ENCODE peak calls at places on chromosomes 11 and 22, in five cellular contexts. Y, S, R, L and T are unnamed samples.

GRCh38 chr22:45197606-45198462 is 34.1 kb downstream of the NUP50 start:
- DNase-seq in Y (no peak), S (no peak), R (no peak), L (no peak), T (no peak)

GRCh38 chr11:16985297-16985696 is 28.9 kb downstream of the PLEKHA7 start:
- DNase-seq in Y (no peak), S (no peak), R (no peak), L (no peak), T (no peak)

GRCh38 chr11:69939551-69940245 is 120.5 kb upstream of the FGF3 start:
- DNase-seq in Y (no peak), S (peak; percentile 68), R (peak; percentile 8), L (no peak), T (no peak)

GRCh38 chr11:70078796-70079616 is 889 bp downstream of the ANO1 start:
- DNase-seq in Y (no peak), S (no peak), R (no peak), L (no peak), T (no peak)

GRCh38 chr11:63553759-63554158 is 9.4 kb downstream of the PLAAT2 start:
- DNase-seq in Y (peak; percentile 87), S (no peak), R (no peak), L (no peak), T (peak; percentile 88)

GRCh38 chr11:112310414-112310813 is 49.8 kb upstream of the PLET1 start:
- DNase-seq in Y (no peak), S (no peak), R (no peak), L (no peak), T (no peak)

GRCh38 chr11:17197431-17197898 is 10.3 kb downstream of the PIK3C2A start:
- DNase-seq in Y (no peak), S (no peak), R (peak; percentile 17), L (peak; percentile 36), T (no peak)

GRCh38 chr11:45795379-45795778 is 9.6 kb upstream of the SLC35C1 start:
- DNase-seq in Y (no peak), S (no peak), R (no peak), L (no peak), T (no peak)

GRCh38 chr11:47177229-47177845 is 658 bp upstream of the ARFGAP2 start:
- DNase-seq in Y (peak; percentile 89), S (no peak), R (peak; percentile 74), L (peak; percentile 92), T (peak; percentile 85)

GRCh38 chr11:11510939-11511338 is 110.9 kb downstream of the GALNT18 start:
- DNase-seq in Y (no peak), S (no peak), R (peak; percentile 41), L (no peak), T (no peak)

GRCh38 chr22:35292786-35293185 is 6.9 kb upstream of the TOM1 start:
- DNase-seq in Y (no peak), S (no peak), R (no peak), L (no peak), T (no peak)

GRCh38 chr22:23212061-23213030 is 32.0 kb downstream of the BCR start:
- DNase-seq in Y (no peak), S (no peak), R (no peak), L (no peak), T (no peak)

GRCh38 chr22:36409911-36410756 is 22.4 kb upstream of the MYH9 start:
- DNase-seq in Y (peak; percentile 77), S (peak; percentile 96), R (peak; percentile 72), L (no peak), T (no peak)
- H3K4me3 ChIP-seq in Y (peak overlapping the region; percentile 29), S (peak overlapping the region; percentile 34), R (peak overlapping the region; percentile 21), L (no peak overlapping the region), T (no peak overlapping the region)

GRCh38 chr22:38943882-38944281 is 13.5 kb upstream of the APOBEC3A start:
- DNase-seq in Y (no peak), S (no peak), R (no peak), L (no peak), T (no peak)

GRCh38 chr22:38942702-38943101 is 14.7 kb upstream of the APOBEC3A start:
- DNase-seq in Y (no peak), S (peak; percentile 39), R (no peak), L (no peak), T (no peak)

GRCh38 chr22:38943181-38943580 is 14.2 kb upstream of the APOBEC3A start:
- DNase-seq in Y (no peak), S (peak; percentile 53), R (no peak), L (no peak), T (no peak)

GRCh38 chr22:38940985-38941384 is 16.4 kb upstream of the APOBEC3A start:
- DNase-seq in Y (peak; percentile 56), S (no peak), R (no peak), L (no peak), T (no peak)

DNA sequence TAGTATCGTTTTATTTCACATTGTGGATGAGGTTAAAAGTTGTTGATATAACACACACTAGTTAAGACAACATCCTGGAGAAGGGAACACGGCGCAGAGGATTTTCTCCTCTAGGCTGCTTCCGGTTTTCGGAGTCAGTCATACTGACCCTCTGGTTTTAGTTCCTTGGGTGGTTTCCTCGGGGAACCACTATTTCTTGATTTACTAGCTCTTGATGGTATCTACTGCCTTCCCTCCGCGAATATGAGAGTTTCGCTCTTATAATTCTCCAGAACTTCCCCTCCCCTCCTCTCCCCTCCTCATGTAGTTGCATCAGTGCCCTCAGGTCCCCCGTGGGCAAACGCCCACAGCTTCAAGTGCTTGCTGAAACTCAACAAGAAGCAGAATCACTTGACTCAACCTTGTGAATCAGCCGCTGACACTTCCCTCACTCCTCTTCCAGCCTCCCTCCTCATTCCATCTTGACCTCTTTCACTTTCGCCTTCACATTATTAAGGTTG is 15.9 kb upstream of the APOBEC3A start:
- DNase-seq in Y (peak; percentile 92), S (peak; percentile 80), R (no peak), L (no peak), T (no peak)
- H3K4me3 ChIP-seq in Y (peak overlapping the region; percentile 29), S (no peak overlapping the region), R (no peak overlapping the region), L (no peak overlapping the region), T (no peak overlapping the region)

DNA sequence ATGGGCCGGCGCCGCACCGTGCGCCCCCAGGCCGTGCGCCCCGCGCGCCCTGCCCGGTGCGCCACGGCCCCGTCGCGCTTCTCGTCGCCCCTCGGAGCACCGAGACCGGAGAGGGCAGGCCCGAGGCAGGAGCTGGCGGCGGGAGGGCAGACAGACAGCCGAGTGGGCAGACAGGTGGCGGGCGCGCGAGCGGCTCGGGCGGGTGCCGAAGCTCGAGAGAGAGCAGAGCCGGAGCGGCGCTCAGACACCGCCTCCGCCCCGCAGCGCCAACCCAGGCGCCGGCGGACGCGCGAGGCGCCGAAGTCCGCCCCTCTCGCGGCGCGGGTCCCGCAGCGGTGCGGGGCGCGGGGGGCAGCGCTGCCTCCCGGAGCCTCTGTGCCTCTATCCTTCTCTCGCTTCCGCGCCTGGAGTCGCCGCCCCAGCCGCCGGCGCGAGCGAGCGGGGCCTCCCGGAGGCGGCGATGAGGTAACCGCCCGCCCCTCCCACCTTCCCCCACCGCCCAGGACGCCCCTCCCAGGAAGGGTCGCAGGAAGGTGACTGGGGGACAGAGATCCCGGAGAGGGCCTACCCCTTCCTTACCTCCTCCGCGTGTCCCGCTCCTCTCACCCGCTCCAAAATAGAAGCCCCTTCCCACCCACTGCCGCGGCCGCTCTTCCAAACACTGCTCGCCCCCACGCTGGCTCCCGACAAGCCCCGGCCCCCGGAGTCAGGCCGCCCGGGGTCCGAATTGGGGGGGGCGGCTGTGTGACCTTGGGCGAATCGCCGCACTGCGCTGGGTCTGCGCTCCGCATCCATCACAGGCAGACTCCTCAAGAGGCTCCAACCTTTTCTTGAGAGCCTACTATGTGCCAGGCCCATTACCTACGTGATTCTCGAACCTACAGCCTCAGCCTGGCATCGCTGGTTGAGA is at the start of gene RASL10A:
- DNase-seq in Y (no peak), S (peak; percentile 37), R (no peak), L (peak; percentile 43), T (no peak)
- H3K4me3 ChIP-seq in Y (no peak within 1 kb of the TSS), S (peak within 1 kb of the TSS; percentile 21), R (peak within 1 kb of the TSS; percentile 7), L (peak within 1 kb of the TSS; percentile 38), T (no peak within 1 kb of the TSS)

GRCh38 chr11:34609850-34610249 is 11.0 kb upstream of the EHF start:
- DNase-seq in Y (no peak), S (no peak), R (no peak), L (no peak), T (no peak)
- H3K4me3 ChIP-seq in Y (no peak overlapping the region), S (no peak overlapping the region), R (no peak overlapping the region), L (no peak overlapping the region), T (no peak overlapping the region)

GRCh38 chr11:132601863-132602262 is 930.4 kb downstream of the OPCML start:
- DNase-seq in Y (no peak), S (no peak), R (no peak), L (peak; percentile 8), T (no peak)
- H3K4me3 ChIP-seq in Y (no peak overlapping the region), S (no peak overlapping the region), R (no peak overlapping the region), L (no peak overlapping the region), T (no peak overlapping the region)

DNA sequence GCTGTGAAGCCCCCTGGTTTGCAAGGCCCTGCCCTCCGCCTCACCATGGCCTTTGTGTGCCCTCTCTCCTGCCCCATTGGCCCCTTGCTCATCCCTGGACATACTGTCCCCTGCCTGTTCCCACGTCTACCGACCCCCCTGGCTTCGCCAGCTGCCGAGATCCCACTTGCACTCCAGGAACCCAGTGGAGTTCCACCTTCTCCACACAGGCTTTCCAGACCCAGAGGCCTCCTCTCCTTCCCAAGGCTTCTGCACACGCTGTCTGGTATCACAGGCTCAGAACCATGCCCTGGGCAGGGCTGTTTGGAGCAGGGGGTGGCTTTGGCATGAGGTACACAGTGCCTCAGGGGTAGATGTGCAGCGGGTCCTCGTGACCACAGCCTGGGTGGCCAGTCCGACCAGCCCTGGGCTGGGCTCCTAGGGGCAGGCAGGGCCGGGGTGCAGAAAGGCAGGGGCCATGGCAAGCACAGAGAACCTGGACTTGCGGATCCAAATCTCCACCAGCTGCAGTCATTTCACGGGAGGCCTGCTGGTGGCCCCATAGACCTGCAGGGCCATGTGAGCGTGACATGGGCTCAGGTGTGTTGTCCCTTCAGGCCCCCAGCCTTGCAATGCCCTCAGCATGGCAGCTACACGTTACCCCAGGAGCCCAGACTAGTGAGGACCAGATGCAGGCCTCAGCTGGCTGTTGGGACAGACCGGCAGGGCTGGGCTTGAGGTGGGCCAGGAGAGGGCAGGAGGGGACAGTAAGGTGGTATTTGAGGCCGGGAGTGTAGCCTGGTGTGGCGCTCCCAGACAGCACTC is 9.5 kb downstream of the GRK2 start:
- DNase-seq in Y (no peak), S (peak; percentile 63), R (no peak), L (no peak), T (no peak)
- H3K4me3 ChIP-seq in Y (peak overlapping the region; percentile 65), S (no peak overlapping the region), R (no peak overlapping the region), L (no peak overlapping the region), T (no peak overlapping the region)

DNA sequence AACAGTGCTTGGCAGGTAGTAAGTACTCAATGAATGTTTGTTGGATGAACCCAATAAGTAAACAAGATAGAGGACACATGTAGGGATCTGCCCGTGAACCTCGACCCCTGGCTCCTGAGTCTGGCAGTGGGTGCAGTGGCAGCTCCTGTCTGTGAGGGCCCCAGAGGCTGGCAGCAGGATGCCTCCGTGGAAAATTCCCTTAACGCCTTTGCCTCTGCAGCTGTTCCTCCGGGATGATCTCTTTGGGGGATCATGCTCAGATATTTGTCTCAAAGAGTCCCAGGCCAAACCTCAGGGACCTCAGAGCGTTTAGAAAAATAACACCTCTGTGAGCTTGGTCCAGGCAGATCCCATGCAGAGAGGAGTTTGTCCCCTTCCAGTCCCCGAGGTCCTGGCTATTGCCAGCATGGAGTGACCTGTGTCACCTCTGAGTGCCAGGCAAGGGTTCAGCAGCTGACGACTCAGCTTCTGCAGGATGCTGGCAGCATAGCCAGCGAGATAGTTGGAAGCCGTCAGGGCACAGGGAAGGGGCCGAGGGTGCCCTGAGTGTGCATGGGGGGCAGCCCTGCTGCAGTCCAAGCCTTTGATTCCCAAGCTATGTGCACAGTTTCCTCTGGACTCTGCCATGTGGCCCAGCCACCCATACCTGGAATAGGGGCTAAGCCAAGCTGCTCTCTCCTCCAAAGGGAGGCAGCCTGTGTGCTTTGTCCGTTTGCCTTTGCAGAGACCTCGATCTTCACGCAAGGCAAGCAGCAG is 613 bp upstream of the MCHR1 start:
- DNase-seq in Y (no peak), S (no peak), R (no peak), L (no peak), T (no peak)
- H3K4me3 ChIP-seq in Y (no peak overlapping the region), S (no peak overlapping the region), R (no peak overlapping the region), L (peak overlapping the region; percentile 58), T (no peak overlapping the region)